ENCODE peak calls at places on chromosomes 6 and 20, in ten cellular contexts. G is PC-3, U is ovary, A is fibroblast of the aortic adventitia, C is occipital lobe, P is upper lobe of right lung, B is lung, Y is A172, L is choroid plexus epithelial cell, I is fibroblast of gingiva. S is an unnamed sample.

GRCh38 chr20:48440916-48441315 is 386.9 kb downstream of the PREX1 start:
- DNase-seq in G (no peak), U (no peak), A (no peak), C (no peak), P (no peak), B (no peak), Y (no peak), L (no peak), I (no peak), S (no peak)

GRCh38 chr6:109434456-109434855 is 6.0 kb downstream of the PPIL6 start:
- DNase-seq in G (no peak), U (no peak), A (peak), C (no peak), P (no peak), B (no peak), Y (no peak), L (no peak), I (peak), S (no peak)

GRCh38 chr20:62768815-62769287 is 27.4 kb upstream of the MRGBP start:
- DNase-seq in G (no peak), U (no peak), A (peak), C (no peak), P (no peak), B (no peak), Y (peak), L (peak), I (no peak), S (no peak)

GRCh38 chr6:161228911-161229591 is 44.8 kb downstream of the AGPAT4 start:
- DNase-seq in G (peak), U (no peak), A (peak), C (no peak), P (no peak), B (no peak), Y (peak), L (peak), I (peak), S (peak)

GRCh38 chr6:154466971-154467679 is 43.4 kb downstream of the CNKSR3 start:
- DNase-seq in G (no peak), U (no peak), A (no peak), C (no peak), P (no peak), B (no peak), Y (no peak), L (no peak), I (no peak), S (no peak)

GRCh38 chr6:168192901-168193815 is 114.1 kb upstream of the FRMD1 start:
- DNase-seq in G (no peak), U (no peak), A (no peak), C (no peak), P (peak), B (no peak), Y (no peak), L (no peak), I (no peak), S (no peak)

GRCh38 chr6:13478525-13478962 is 8.9 kb downstream of the GFOD1 start:
- DNase-seq in G (no peak), U (no peak), A (no peak), C (no peak), P (no peak), B (no peak), Y (no peak), L (no peak), I (no peak), S (no peak)

GRCh38 chr6:18371576-18371975 is 15.6 kb upstream of the RNF144B start:
- DNase-seq in G (no peak), U (no peak), A (no peak), C (no peak), P (no peak), B (no peak), Y (no peak), L (no peak), I (no peak), S (no peak)

GRCh38 chr20:37543828-37544227 is 16.2 kb upstream of the BLCAP start:
- DNase-seq in G (peak), U (no peak), A (peak), C (no peak), P (no peak), B (no peak), Y (no peak), L (peak), I (peak), S (no peak)

GRCh38 chr20:34791289-34792020 is 34.0 kb downstream of the NCOA6 start:
- DNase-seq in G (peak), U (no peak), A (peak), C (no peak), P (no peak), B (no peak), Y (peak), L (peak), I (peak), S (no peak)

GRCh38 chr6:154538664-154539235 is 28.3 kb upstream of the CNKSR3 start:
- DNase-seq in G (no peak), U (no peak), A (no peak), C (no peak), P (no peak), B (no peak), Y (no peak), L (no peak), I (no peak), S (no peak)

GRCh38 chr6:113903666-113904330 is 46.7 kb downstream of the MARCKS start:
- DNase-seq in G (no peak), U (peak), A (peak), C (no peak), P (no peak), B (no peak), Y (no peak), L (peak), I (no peak), S (peak)

S was measured in dermis microvascular lymphatic vessel endothelial cell.